ENCODE peak calls at places on chromosomes 16 and 17, in six cellular contexts. A, G, K, L, Z and Q are unnamed samples.

GRCh38 chr17:57707892-57708291 is 37.2 kb downstream of the CCDC182 start:
- DNase-seq in A (peak; percentile 79), G (peak; percentile 30), K (peak; percentile 4), L (peak; percentile 22), Z (no peak), Q (no peak)

GRCh38 chr16:51524555-51525373 is 373.7 kb upstream of the SALL1 start:
- DNase-seq in A (peak; percentile 54), G (no peak), K (peak; percentile 80), L (peak; percentile 64), Z (no peak), Q (no peak)

GRCh38 chr17:7363311-7363710 is 8.4 kb downstream of the TMEM95 start:
- DNase-seq in A (no peak), G (no peak), K (no peak), L (no peak), Z (peak; percentile 26), Q (no peak)

GRCh38 chr16:50267151-50267631 is 840 bp downstream of the ADCY7 start:
- DNase-seq in A (no peak), G (no peak), K (no peak), L (no peak), Z (no peak), Q (no peak)

GRCh38 chr16:54342001-54342776 is 55.6 kb upstream of the IRX3 start:
- DNase-seq in A (no peak), G (peak; percentile 16), K (peak; percentile 16), L (peak; percentile 17), Z (no peak), Q (no peak)

GRCh38 chr17:73011016-73011486 is 81.4 kb downstream of the SLC39A11 start:
- DNase-seq in A (no peak), G (no peak), K (no peak), L (no peak), Z (no peak), Q (no peak)

GRCh38 chr17:80359422-80360110 is 55.4 kb upstream of the ENDOV start:
- DNase-seq in A (no peak), G (no peak), K (no peak), L (no peak), Z (no peak), Q (no peak)

GRCh38 chr16:12420661-12421209 is 383.0 kb downstream of the CPPED1 start:
- DNase-seq in A (peak; percentile 33), G (no peak), K (no peak), L (no peak), Z (peak; percentile 64), Q (peak; percentile 7)

GRCh38 chr17:80036715-80037477 is 454 bp downstream of the CCDC40 start:
- DNase-seq in A (peak; percentile 90), G (peak; percentile 71), K (peak; percentile 47), L (peak; percentile 75), Z (peak; percentile 30), Q (no peak)

GRCh38 chr17:40014375-40014980 is 762 bp upstream of the CSF3 start:
- DNase-seq in A (peak; percentile 10), G (no peak), K (no peak), L (peak; percentile 29), Z (no peak), Q (no peak)

GRCh38 chr17:42291136-42291535 is 2.8 kb downstream of the STAT5A start:
- DNase-seq in A (no peak), G (no peak), K (no peak), L (no peak), Z (no peak), Q (no peak)

GRCh38 chr17:31596382-31597323 is 205.2 kb downstream of the RAB11FIP4 start:
- DNase-seq in A (peak; percentile 94), G (peak; percentile 82), K (peak; percentile 99), L (peak; percentile 98), Z (peak; percentile 87), Q (peak; percentile 77)

GRCh38 chr16:22813946-22814325 is at the start of gene HS3ST2:
- DNase-seq in A (peak; percentile 80), G (peak; percentile 67), K (peak; percentile 0), L (peak; percentile 0), Z (no peak), Q (no peak)

GRCh38 chr16:66480265-66481080 is 53.4 kb downstream of the BEAN1 start:
- DNase-seq in A (no peak), G (no peak), K (no peak), L (no peak), Z (peak; percentile 38), Q (no peak)

GRCh38 chr17:58710948-58711552 is 18.6 kb downstream of the RAD51C start:
- DNase-seq in A (peak; percentile 48), G (peak; percentile 85), K (peak; percentile 41), L (peak; percentile 60), Z (peak; percentile 85), Q (peak; percentile 56)

GRCh38 chr17:39553326-39553945 is 54.3 kb downstream of the NEUROD2 start:
- DNase-seq in A (no peak), G (no peak), K (peak; percentile 69), L (no peak), Z (peak; percentile 47), Q (no peak)

GRCh38 chr16:50812876-50813466 is 71.1 kb downstream of the CYLD start:
- DNase-seq in A (no peak), G (no peak), K (no peak), L (no peak), Z (no peak), Q (no peak)

GRCh38 chr16:3212006-3212405 is 23.0 kb downstream of the ZNF200 start:
- DNase-seq in A (no peak), G (no peak), K (no peak), L (no peak), Z (no peak), Q (no peak)

GRCh38 chr16:66270333-66270927 is 96.1 kb upstream of the CDH5 start:
- DNase-seq in A (peak; percentile 91), G (peak; percentile 81), K (peak; percentile 58), L (peak; percentile 54), Z (peak; percentile 70), Q (peak; percentile 58)

GRCh38 chr16:49649013-49649785 is 206.7 kb downstream of the ZNF423 start:
- DNase-seq in A (no peak), G (no peak), K (peak; percentile 89), L (no peak), Z (peak; percentile 8), Q (no peak)

GRCh38 chr16:56204836-56205235 is 13.5 kb downstream of the GNAO1 start:
- DNase-seq in A (no peak), G (no peak), K (no peak), L (no peak), Z (no peak), Q (no peak)

GRCh38 chr16:29154676-29155121 is 169.8 kb downstream of the LAT start:
- DNase-seq in A (no peak), G (no peak), K (peak; percentile 41), L (peak; percentile 26), Z (no peak), Q (no peak)

GRCh38 chr17:79176792-79177601 is 102.4 kb downstream of the ENGASE start:
- DNase-seq in A (no peak), G (no peak), K (no peak), L (no peak), Z (no peak), Q (no peak)

GRCh38 chr16:65037558-65037957 is 84.3 kb downstream of the CDH11 start:
- DNase-seq in A (peak; percentile 48), G (no peak), K (no peak), L (no peak), Z (no peak), Q (no peak)

GRCh38 chr16:65042966-65043365 is 78.9 kb downstream of the CDH11 start:
- DNase-seq in A (no peak), G (no peak), K (no peak), L (no peak), Z (no peak), Q (no peak)

GRCh38 chr16:65032397-65032796 is 89.5 kb downstream of the CDH11 start:
- DNase-seq in A (no peak), G (no peak), K (peak; percentile 60), L (no peak), Z (no peak), Q (no peak)

GRCh38 chr16:65034915-65035314 is 86.9 kb downstream of the CDH11 start:
- DNase-seq in A (peak; percentile 16), G (no peak), K (no peak), L (no peak), Z (no peak), Q (no peak)

GRCh38 chr16:65038125-65038524 is 83.7 kb downstream of the CDH11 start:
- DNase-seq in A (peak; percentile 45), G (peak; percentile 13), K (no peak), L (peak; percentile 67), Z (no peak), Q (no peak)
- H3K4me2 ChIP-seq in A (no peak overlapping the region), G (peak overlapping the region; percentile 69), K (no peak overlapping the region), L (no peak overlapping the region), Z (no peak overlapping the region), Q (no peak overlapping the region)

GRCh38 chr16:86732621-86733297 is 154.4 kb downstream of the FOXL1 start:
- DNase-seq in A (peak; percentile 67), G (no peak), K (peak; percentile 82), L (peak; percentile 27), Z (no peak), Q (no peak)
- H3K4me2 ChIP-seq in A (no peak overlapping the region), G (peak overlapping the region; percentile 33), K (no peak overlapping the region), L (peak overlapping the region; percentile 10), Z (no peak overlapping the region), Q (no peak overlapping the region)

DNA sequence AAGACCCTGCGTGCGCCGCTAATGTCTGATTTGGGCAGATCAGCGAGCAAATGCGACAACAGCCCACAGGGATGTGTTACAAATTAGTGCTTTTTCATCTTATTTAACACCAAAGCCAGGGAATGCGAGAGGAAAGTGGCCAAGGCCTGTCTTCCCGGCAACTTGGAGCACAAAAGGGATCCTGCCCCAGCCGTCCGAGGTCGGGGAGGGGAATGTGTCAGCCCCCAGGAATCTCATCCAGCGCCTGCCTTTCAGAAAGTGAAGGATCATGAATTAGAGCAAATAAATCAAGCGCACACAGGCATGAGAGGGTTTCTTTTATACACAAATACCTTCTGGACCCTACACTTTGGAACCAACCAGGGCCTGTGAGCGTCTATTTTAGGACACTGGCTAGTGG is 248.9 kb downstream of the C16orf95 start:
- DNase-seq in A (no peak), G (no peak), K (peak; percentile 79), L (no peak), Z (no peak), Q (no peak)
- H3K4me2 ChIP-seq in A (no peak overlapping the region), G (no peak overlapping the region), K (no peak overlapping the region), L (no peak overlapping the region), Z (no peak overlapping the region), Q (no peak overlapping the region)

GRCh38 chr17:71632328-71632727 is 488.5 kb upstream of the SOX9 start:
- DNase-seq in A (no peak), G (no peak), K (peak; percentile 84), L (peak; percentile 14), Z (peak; percentile 94), Q (peak; percentile 92)

GRCh38 chr17:71628306-71628705 is 492.5 kb upstream of the SOX9 start:
- DNase-seq in A (no peak), G (no peak), K (peak; percentile 63), L (peak; percentile 24), Z (peak; percentile 24), Q (no peak)

GRCh38 chr17:71633391-71633849 is 487.4 kb upstream of the SOX9 start:
- DNase-seq in A (no peak), G (peak; percentile 20), K (peak; percentile 97), L (peak; percentile 74), Z (peak; percentile 98), Q (peak; percentile 59)

GRCh38 chr17:71634376-71634775 is 486.4 kb upstream of the SOX9 start:
- DNase-seq in A (no peak), G (no peak), K (peak; percentile 20), L (no peak), Z (no peak), Q (no peak)

DNA sequence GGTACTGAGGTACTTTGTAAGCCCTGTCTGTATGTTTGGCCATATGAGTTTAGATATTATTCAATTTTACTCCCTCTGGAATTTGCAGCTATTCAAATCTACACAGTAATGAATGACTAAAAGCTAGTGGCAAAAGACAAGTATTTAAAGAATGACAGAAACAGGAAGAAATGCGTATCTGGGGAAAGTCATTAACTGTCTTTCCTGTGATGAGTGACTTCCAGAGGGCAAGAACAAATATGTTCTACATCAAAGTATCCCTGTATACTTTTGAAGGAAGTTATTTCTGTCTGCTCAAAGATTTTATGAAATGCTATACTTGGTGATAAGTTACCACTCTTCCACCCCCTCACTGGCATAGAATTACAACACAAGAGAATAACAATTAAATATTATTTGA is 489.3 kb upstream of the SOX9 start:
- DNase-seq in A (no peak), G (no peak), K (peak; percentile 80), L (peak; percentile 40), Z (peak; percentile 91), Q (peak; percentile 18)
- H3K4me2 ChIP-seq in A (no peak overlapping the region), G (no peak overlapping the region), K (peak overlapping the region; percentile 45), L (peak overlapping the region; percentile 13), Z (peak overlapping the region; percentile 65), Q (peak overlapping the region; percentile 60)